ENCODE peak calls at places on chromosomes 13 and 19, in eight cellular contexts. N is left ventricle myocardium inferior; Y is colonic mucosa; M is CD8-positive, alpha-beta T cell; F is kidney; S is lower lobe of right lung; U is gastrocnemius medialis; L is OCI-LY7. P is an unnamed sample.

GRCh38 chr19:8601796-8602195 is 8.7 kb downstream of the ADAMTS10 start:
- DNase-seq in N (no peak), Y (no peak), M (no peak), F (no peak), S (no peak), U (no peak), L (no peak), P (no peak)

GRCh38 chr13:113616281-113616906 is 31.8 kb downstream of the TFDP1 start:
- DNase-seq in N (no peak), Y (no peak), M (no peak), F (peak; percentile 61), S (no peak), U (no peak), L (no peak), P (peak; percentile 39)

GRCh38 chr13:36848228-36848982 is 29.4 kb downstream of the RFXAP start:
- DNase-seq in N (no peak), Y (no peak), M (no peak), F (no peak), S (no peak), U (no peak), L (peak; percentile 29), P (no peak)

GRCh38 chr13:27658569-27658968 is 36.9 kb downstream of the POLR1D start:
- DNase-seq in N (no peak), Y (no peak), M (no peak), F (no peak), S (no peak), U (no peak), L (no peak), P (no peak)

GRCh38 chr19:47479701-47480503 is 4.1 kb downstream of the KPTN start:
- DNase-seq in N (no peak), Y (peak; percentile 47), M (no peak), F (peak; percentile 77), S (peak; percentile 73), U (no peak), L (no peak), P (no peak)

GRCh38 chr13:50306096-50306495 is 290.9 kb downstream of the KCNRG start:
- DNase-seq in N (no peak), Y (no peak), M (no peak), F (no peak), S (no peak), U (no peak), L (no peak), P (no peak)

GRCh38 chr13:28475916-28476725 is 18.8 kb downstream of the FLT1 start:
- DNase-seq in N (no peak), Y (no peak), M (no peak), F (no peak), S (no peak), U (no peak), L (no peak), P (no peak)

GRCh38 chr19:23957660-23958281 is 43.1 kb downstream of the ZNF726 start:
- DNase-seq in N (no peak), Y (no peak), M (no peak), F (peak; percentile 55), S (no peak), U (no peak), L (no peak), P (no peak)

GRCh38 chr13:40164137-40164536 is 502.3 kb downstream of the FOXO1 start:
- DNase-seq in N (no peak), Y (no peak), M (no peak), F (no peak), S (no peak), U (peak; percentile 36), L (no peak), P (no peak)

GRCh38 chr13:75250526-75251183 is 231.3 kb downstream of the TBC1D4 start:
- DNase-seq in N (no peak), Y (no peak), M (no peak), F (no peak), S (no peak), U (no peak), L (no peak), P (no peak)

GRCh38 chr19:45822716-45823115 is 7.6 kb upstream of the RSPH6A start:
- DNase-seq in N (no peak), Y (no peak), M (no peak), F (no peak), S (no peak), U (no peak), L (no peak), P (no peak)

GRCh38 chr19:17436094-17436873 is 12.2 kb downstream of the TMEM221 start:
- DNase-seq in N (no peak), Y (no peak), M (no peak), F (no peak), S (no peak), U (no peak), L (no peak), P (no peak)

GRCh38 chr19:35349614-35350521 is 2.2 kb downstream of the FFAR1 start:
- DNase-seq in N (no peak), Y (no peak), M (no peak), F (peak; percentile 66), S (peak; percentile 37), U (no peak), L (peak; percentile 48), P (no peak)

GRCh38 chr19:15562861-15563260 is 52.2 kb upstream of the CYP4F8 start:
- DNase-seq in N (no peak), Y (no peak), M (no peak), F (no peak), S (no peak), U (no peak), L (no peak), P (peak; percentile 30)

GRCh38 chr13:33610471-33611015 is 207.4 kb upstream of the RFC3 start:
- DNase-seq in N (peak; percentile 78), Y (peak; percentile 23), M (peak; percentile 1), F (peak; percentile 83), S (peak; percentile 52), U (peak; percentile 63), L (no peak), P (peak; percentile 94)

DNA sequence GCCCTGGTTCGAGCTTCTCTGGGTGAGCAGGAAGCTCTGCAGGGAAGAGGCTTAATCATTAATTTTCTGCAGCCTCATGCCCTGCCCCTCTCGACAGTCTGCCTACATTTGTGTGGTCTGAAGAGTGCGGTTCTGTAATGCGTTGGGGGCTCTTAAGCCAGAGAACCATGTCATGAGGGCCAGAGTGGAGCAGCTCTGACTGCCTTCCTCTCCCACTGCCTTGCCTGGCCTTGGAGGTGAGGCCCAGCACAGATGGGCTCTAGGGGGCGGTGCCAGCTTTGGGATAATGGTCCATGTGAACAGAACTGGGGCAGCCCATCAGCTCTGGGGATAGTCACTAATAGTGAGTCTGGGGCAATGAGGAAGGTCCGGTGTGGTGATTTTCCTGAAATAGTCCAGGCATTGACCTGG is 5.7 kb downstream of the FGF9 start:
- DNase-seq in N (no peak), Y (peak; percentile 59), M (no peak), F (no peak), S (peak; percentile 55), U (no peak), L (peak; percentile 45), P (no peak)
- TF ChIP-seq CTCF in N (peak; percentile 24), Y (no peak), M (no peak), F (peak; percentile 21), S (no peak), U (no peak), L (peak; percentile 63), P (no peak)

DNA sequence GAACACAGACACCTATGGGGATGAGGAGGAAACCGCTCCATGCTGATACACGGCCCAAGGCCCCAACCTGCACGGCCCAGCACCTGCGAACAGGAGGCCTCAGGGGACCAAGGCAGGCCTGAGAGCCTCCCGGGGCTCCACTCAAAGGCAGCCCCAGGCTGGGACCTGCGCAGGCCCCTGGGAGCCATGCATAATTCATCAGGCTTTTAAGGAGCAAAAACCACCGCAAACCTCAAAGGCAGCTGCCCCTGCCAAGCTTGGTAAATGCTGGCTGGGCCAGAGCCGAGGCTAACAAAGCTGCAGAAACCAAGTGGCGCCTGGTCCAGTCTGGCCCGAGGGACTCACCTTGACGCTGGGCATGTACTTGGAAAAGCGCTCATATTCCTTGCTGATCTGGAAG is 8.0 kb downstream of the DDX39A start:
- DNase-seq in N (no peak), Y (no peak), M (no peak), F (no peak), S (no peak), U (no peak), L (no peak), P (no peak)
- H3K36me3 ChIP-seq in N (peaks cover 67% of the 10 kb centered on the region), Y (peaks cover 30% of the 10 kb centered on the region), M (peaks cover 68% of the 10 kb centered on the region), F (peaks cover 37% of the 10 kb centered on the region), S (peaks cover 82% of the 10 kb centered on the region), U (peaks cover 65% of the 10 kb centered on the region), L (peaks cover 98% of the 10 kb centered on the region), P (peaks cover 22% of the 10 kb centered on the region)

GRCh38 chr19:6743714-6744380 is 4.4 kb downstream of the TRIP10 start:
- DNase-seq in N (no peak), Y (no peak), M (no peak), F (no peak), S (peak; percentile 11), U (no peak), L (no peak), P (no peak)

GRCh38 chr19:6745965-6746364 is 6.5 kb downstream of the TRIP10 start:
- DNase-seq in N (no peak), Y (no peak), M (no peak), F (no peak), S (no peak), U (no peak), L (no peak), P (no peak)

GRCh38 chr19:6743071-6743470 is 3.6 kb downstream of the TRIP10 start:
- DNase-seq in N (no peak), Y (no peak), M (no peak), F (peak; percentile 63), S (peak; percentile 46), U (no peak), L (no peak), P (no peak)

GRCh38 chr19:6740589-6741348 is 1.3 kb downstream of the TRIP10 start:
- DNase-seq in N (peak; percentile 70), Y (peak; percentile 66), M (no peak), F (peak; percentile 90), S (peak; percentile 63), U (no peak), L (peak; percentile 64), P (no peak)

DNA sequence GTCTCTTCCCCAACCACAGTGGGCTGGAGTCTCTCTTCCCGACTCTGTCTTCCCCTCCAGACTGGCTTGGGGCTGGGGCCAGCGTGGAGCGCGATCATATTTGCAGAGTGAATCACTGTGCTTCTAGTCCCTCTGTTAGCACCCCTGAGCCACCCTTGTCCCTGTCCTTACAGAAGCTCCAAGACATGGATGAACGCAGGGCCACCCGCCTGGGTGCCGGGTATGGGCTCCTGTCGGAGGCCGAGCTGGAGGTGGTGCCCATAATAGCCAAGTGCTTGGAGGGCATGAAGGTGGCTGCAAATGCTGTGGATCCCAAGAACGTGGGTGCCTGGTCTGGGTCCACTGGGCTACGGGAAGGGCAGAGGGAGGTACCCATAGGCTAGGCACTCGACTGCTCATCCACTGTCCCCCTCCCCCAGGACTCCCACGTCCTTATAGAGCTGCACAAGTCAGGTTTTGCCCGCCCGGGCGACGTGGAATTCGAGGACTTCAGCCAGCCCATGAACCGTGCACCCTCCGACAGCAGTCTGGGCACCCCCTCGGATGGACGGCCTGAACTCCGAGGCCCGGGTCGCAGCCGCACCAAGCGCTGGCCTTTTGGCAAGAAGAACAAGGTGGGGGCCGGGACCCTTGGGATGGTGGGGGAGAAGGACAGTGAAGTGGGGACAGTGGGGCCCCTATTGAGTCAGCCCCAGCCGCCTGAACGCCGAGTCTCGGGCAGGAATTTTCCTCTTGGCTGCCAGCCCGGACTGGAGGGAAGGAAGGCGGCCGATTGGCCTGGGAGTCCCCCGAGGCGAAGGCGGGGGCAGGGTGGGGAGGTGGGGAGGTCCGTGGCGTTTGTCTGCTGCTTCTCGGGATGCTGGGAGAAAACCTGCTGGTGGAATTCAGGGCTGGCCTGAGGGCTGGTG is 5.2 kb downstream of the TRIP10 start:
- DNase-seq in N (peak; percentile 90), Y (peak; percentile 94), M (no peak), F (peak; percentile 98), S (peak; percentile 81), U (peak; percentile 79), L (no peak), P (no peak)
- H3K27ac ChIP-seq in N (peak overlapping the region; percentile 94), Y (peak overlapping the region; percentile 58), M (no peak overlapping the region), F (peak overlapping the region; percentile 51), S (peak overlapping the region; percentile 82), U (peak overlapping the region; percentile 98), L (no peak overlapping the region), P (peak overlapping the region; percentile 13)

GRCh38 chr19:38478273-38478971 is 44.9 kb downstream of the RYR1 start:
- DNase-seq in N (no peak), Y (no peak), M (no peak), F (no peak), S (no peak), U (no peak), L (peak; percentile 44), P (no peak)
- TF ChIP-seq CTCF in N (no peak), Y (no peak), M (no peak), F (no peak), S (no peak), U (no peak), L (peak; percentile 64), P (no peak)